ENCODE peak calls at places on chromosomes 7 and 10, in four cellular contexts. K, M, Z and J are unnamed samples.

GRCh38 chr10:49012603-49013002 is 73.0 kb upstream of the LRRC18 start:
- DNase-seq in K (no peak), M (no peak), Z (no peak), J (no peak)

GRCh38 chr10:5818894-5819293 is 5.7 kb upstream of the GDI2 start:
- DNase-seq in K (peak), M (no peak), Z (no peak), J (no peak)

GRCh38 chr7:45215611-45216062 is 58.0 kb downstream of the RAMP3 start:
- DNase-seq in Z (peak), M (no peak), K (no peak), J (no peak)

GRCh38 chr7:74606101-74606908 is 51.2 kb upstream of the GTF2I start:
- DNase-seq in K (no peak), M (no peak), Z (peak), J (no peak)

GRCh38 chr10:27724287-27724686 is 21.3 kb downstream of the MKX start:
- DNase-seq in M (no peak), K (no peak), Z (no peak), J (no peak)

GRCh38 chr7:41328544-41328943 is 374.3 kb downstream of the INHBA start:
- DNase-seq in Z (no peak), K (no peak), M (no peak), J (no peak)

GRCh38 chr10:5814110-5815107 is 1.2 kb upstream of the GDI2 start:
- DNase-seq in M (no peak), Z (peak), K (peak), J (no peak)

GRCh38 chr10:86365346-86366032 is 1.1 kb downstream of the GRID1 start:
- DNase-seq in K (no peak), Z (no peak), M (peak), J (no peak)

GRCh38 chr10:77796311-77796915 is 130.1 kb downstream of the DLG5 start:
- DNase-seq in Z (no peak), M (no peak), K (no peak), J (no peak)

GRCh38 chr10:22334414-22335203 is 10.7 kb upstream of the SPAG6 start:
- DNase-seq in K (no peak), Z (no peak), M (no peak), J (no peak)

GRCh38 chr7:27677912-27678612 is 15.4 kb upstream of the HIBADH start:
- DNase-seq in K (no peak), M (no peak), Z (no peak), J (no peak)

GRCh38 chr10:76839276-76839675 is 798.3 kb downstream of the KCNMA1 start:
- DNase-seq in M (no peak), Z (no peak), K (no peak), J (no peak)

GRCh38 chr10:16832351-16833080 is 15.3 kb upstream of the RSU1 start:
- DNase-seq in M (no peak), Z (no peak), K (peak), J (peak)

GRCh38 chr7:10845225-10845624 is 128.4 kb upstream of the PHF14 start:
- DNase-seq in M (no peak), Z (no peak), K (no peak), J (no peak)